ENCODE peak calls at places on chromosome 5, in eight cellular contexts. T is sigmoid colon, N is esophagus muscularis mucosa, W is upper lobe of left lung, D is spleen, L is GM23338, Q is K562, F is H1. X is an unnamed sample. For H3K4me1, the result is how much of the 10 kb centered on the place peaks cover.

GRCh38 chr5:10452768-10453331 is 11.2 kb downstream of the ROPN1L start:
- DNase-seq in T (no peak), N (no peak), W (no peak), D (no peak), L (peak), Q (peak), F (no peak), X (no peak)

GRCh38 chr5:36438765-36439501 is 137.2 kb upstream of the RANBP3L start:
- DNase-seq in T (no peak), N (no peak), W (no peak), D (no peak), L (no peak), Q (peak), F (no peak), X (no peak)

GRCh38 chr5:36915653-36916052 is 39.1 kb downstream of the NIPBL start:
- DNase-seq in T (no peak), N (no peak), W (no peak), D (no peak), L (no peak), Q (no peak), F (no peak), X (no peak)

GRCh38 chr5:133415906-133416305 is 196.4 kb downstream of the FSTL4 start:
- DNase-seq in T (no peak), N (no peak), W (no peak), D (no peak), L (no peak), Q (no peak), F (no peak), X (no peak)

GRCh38 chr5:122053181-122054109 is 24.6 kb downstream of the LOX start:
- DNase-seq in T (peak), N (no peak), W (peak), D (peak), L (no peak), Q (no peak), F (no peak), X (peak)

GRCh38 chr5:1437876-1438559 is 7.2 kb downstream of the SLC6A3 start:
- DNase-seq in T (no peak), N (no peak), W (no peak), D (no peak), L (no peak), Q (no peak), F (no peak), X (no peak)

GRCh38 chr5:68077349-68077894 is 138.1 kb upstream of the PIK3R1 start:
- DNase-seq in T (no peak), N (no peak), W (no peak), D (no peak), L (no peak), Q (no peak), F (no peak), X (no peak)

GRCh38 chr5:56557198-56557597 is 258.2 kb upstream of the MAP3K1 start:
- DNase-seq in T (no peak), N (peak), W (no peak), D (no peak), L (no peak), Q (no peak), F (no peak), X (no peak)

GRCh38 chr5:124180523-124181461 is 565.6 kb downstream of the ZNF608 start:
- DNase-seq in T (no peak), N (no peak), W (no peak), D (no peak), L (no peak), Q (no peak), F (no peak), X (no peak)

GRCh38 chr5:123778641-123779040 is 266.7 kb downstream of the CSNK1G3 start:
- DNase-seq in T (no peak), N (no peak), W (no peak), D (no peak), L (no peak), Q (no peak), F (no peak), X (no peak)

GRCh38 chr5:171421331-171422262 is 2.1 kb downstream of the FGF18 start:
- DNase-seq in T (no peak), N (peak), W (no peak), D (peak), L (peak), Q (no peak), F (no peak), X (peak)

GRCh38 chr5:104817127-104817526 is 1254.5 kb upstream of the NUDT12 start:
- DNase-seq in T (no peak), N (no peak), W (no peak), D (no peak), L (no peak), Q (no peak), F (no peak), X (no peak)

GRCh38 chr5:133334796-133335639 is 277.3 kb downstream of the FSTL4 start:
- DNase-seq in T (no peak), N (no peak), W (no peak), D (no peak), L (no peak), Q (no peak), F (no peak), X (no peak)

GRCh38 chr5:135116146-135116545 is 82.1 kb upstream of the PITX1 start:
- DNase-seq in T (no peak), N (no peak), W (no peak), D (no peak), L (no peak), Q (no peak), F (no peak), X (no peak)

GRCh38 chr5:150340614-150341265 is 16.8 kb upstream of the TCOF1 start:
- DNase-seq in T (no peak), N (no peak), W (no peak), D (no peak), L (no peak), Q (no peak), F (no peak), X (no peak)

GRCh38 chr5:52692039-52692438 is 95.7 kb upstream of the ITGA1 start:
- DNase-seq in T (no peak), N (no peak), W (no peak), D (no peak), L (no peak), Q (no peak), F (no peak), X (no peak)

GRCh38 chr5:81748556-81748955 is 2.3 kb downstream of the SSBP2 start:
- DNase-seq in T (no peak), N (no peak), W (no peak), D (no peak), L (no peak), Q (no peak), F (no peak), X (no peak)

GRCh38 chr5:81750308-81751008 is 439 bp downstream of the SSBP2 start:
- DNase-seq in T (no peak), N (no peak), W (peak), D (no peak), L (peak), Q (peak), F (no peak), X (peak)

GRCh38 chr5:81749186-81749561 is 1.7 kb downstream of the SSBP2 start:
- DNase-seq in T (no peak), N (no peak), W (no peak), D (no peak), L (peak), Q (no peak), F (no peak), X (no peak)

GRCh38 chr5:81749562-81750307 is 1.2 kb downstream of the SSBP2 start:
- DNase-seq in T (peak), N (no peak), W (peak), D (peak), L (peak), Q (peak), F (no peak), X (peak)

DNA sequence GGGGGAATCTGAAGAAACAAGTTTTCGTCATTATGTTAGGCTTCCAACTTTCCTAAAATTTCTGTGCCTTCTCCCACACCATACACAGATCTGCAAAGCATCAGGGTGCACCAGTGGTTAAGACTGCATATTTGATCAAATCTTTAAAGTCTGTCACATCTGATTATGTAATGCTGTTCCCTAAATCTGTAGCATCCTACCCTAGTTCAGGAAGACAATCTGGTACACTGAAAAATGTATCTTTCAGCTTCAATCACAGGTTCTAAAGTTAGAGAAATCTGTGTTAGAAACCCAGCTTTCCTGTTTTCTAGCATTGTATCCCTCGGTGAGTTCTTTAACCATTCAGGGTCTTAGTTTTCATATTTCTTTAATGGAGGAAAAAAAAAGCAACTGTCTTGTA is 3.9 kb downstream of the SSBP2 start:
- DNase-seq in T (no peak), N (no peak), W (no peak), D (no peak), L (no peak), Q (no peak), F (no peak), X (no peak)
- H3K4me1 ChIP-seq in T (under half), N (half or more), W (under half), D (under half), L (under half), Q (under half), F (under half), X (under half)

DNA sequence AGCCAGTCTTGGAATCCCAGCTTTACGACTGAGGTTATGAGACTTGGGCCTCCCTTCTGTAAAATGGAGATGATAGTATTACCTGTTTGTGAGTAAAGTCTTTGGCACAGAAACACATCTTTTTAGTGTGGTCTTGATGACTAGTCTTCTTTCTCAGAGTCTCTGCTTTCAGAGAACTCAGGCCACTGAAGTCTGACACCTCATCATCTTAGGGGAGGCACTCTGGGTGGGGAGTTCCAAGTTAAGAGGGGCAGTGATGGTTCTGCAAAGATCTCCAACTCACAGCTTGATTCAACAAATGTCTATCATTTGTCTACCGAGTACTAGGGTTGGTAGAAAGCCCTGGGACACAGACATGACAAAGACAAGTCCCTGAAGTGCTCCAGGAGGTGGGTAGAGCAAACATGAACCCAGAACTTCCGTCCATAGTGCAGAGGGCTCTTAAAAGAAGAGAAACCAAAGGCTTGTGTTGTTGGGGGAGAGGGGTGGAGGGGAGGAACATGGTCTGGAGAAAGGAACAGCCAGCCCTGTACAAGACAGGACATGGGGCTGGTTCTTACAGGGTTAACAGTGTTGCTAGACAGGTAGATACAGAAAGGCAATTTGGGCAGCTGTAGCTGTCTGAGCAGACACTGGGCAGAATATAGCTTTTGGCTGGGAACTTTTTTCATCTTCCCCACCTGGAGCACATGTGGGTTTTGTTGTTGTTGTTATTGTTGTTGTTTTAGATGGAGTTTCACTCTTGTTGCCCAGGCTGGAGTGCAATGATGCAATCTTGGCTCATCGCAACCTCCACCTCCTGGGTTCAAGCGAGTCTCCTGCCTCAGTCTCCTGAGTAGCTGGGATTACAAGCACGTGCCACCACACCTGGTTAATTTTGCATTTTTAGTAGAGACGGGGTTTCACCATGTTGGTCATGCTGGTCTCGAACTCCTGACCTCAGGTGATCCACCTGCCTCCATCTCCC is 2.6 kb upstream of the CD14 start:
- DNase-seq in T (no peak), N (no peak), W (no peak), D (no peak), L (no peak), Q (no peak), F (no peak), X (no peak)
- TF ChIP-seq CTCF in T (no peak), N (no peak), W (no peak), D (no peak), L (no peak), Q (no peak), F (no peak), X (no peak)

GRCh38 chr5:116612431-116612830 is 37.8 kb upstream of the SEMA6A start:
- DNase-seq in T (no peak), N (peak), W (no peak), D (no peak), L (no peak), Q (no peak), F (no peak), X (no peak)
- TF ChIP-seq POLR2AphosphoS5 in T (no peak), N (no peak), W (no peak), D (no peak), L (no peak), Q (no peak), F (no peak), X (no peak)

GRCh38 chr5:111703662-111704061 is 53.3 kb downstream of the NREP start:
- DNase-seq in T (no peak), N (no peak), W (no peak), D (no peak), L (no peak), Q (no peak), F (no peak), X (no peak)

GRCh38 chr5:111707624-111708165 is 49.3 kb downstream of the NREP start:
- DNase-seq in T (no peak), N (no peak), W (no peak), D (no peak), L (no peak), Q (no peak), F (no peak), X (no peak)

GRCh38 chr5:111699976-111700375 is 57.0 kb downstream of the NREP start:
- DNase-seq in T (no peak), N (no peak), W (peak), D (no peak), L (no peak), Q (no peak), F (no peak), X (no peak)

GRCh38 chr5:111706345-111706744 is 50.6 kb downstream of the NREP start:
- DNase-seq in T (no peak), N (no peak), W (no peak), D (no peak), L (no peak), Q (no peak), F (no peak), X (no peak)

DNA sequence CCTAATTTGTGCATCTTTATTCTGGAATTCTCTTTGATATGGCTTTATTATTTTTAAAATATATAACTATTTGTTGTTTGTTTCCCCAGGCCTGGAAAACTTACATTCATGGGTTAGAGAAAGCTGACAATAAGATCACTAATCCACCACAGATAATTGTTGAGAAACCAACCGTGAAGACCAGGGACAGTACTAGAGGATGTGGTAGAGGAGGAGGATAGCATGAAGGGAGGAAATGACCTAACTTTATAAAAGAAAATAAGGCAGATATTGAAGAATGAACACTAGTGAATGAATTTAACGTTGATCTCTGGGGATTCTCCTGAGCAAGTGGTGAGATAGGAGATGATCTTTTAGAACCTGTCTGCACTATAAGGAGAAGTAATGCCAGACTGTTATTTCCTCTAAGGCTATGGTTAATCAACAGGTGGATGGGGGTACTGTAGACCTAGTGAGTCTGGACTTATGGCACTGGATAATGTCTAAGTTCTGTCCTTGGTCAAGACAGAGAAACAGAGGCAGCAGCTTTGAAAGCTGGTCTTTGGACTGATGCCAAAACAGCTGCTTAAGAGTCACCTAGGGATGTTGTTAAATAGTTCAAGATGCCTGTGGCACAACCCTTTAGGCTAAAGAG is 52.4 kb downstream of the NREP start:
- DNase-seq in T (no peak), N (no peak), W (no peak), D (no peak), L (no peak), Q (no peak), F (no peak), X (no peak)
- H3K4me1 ChIP-seq in T (under half), N (under half), W (under half), D (under half), L (under half), Q (under half), F (under half), X (under half)

DNA sequence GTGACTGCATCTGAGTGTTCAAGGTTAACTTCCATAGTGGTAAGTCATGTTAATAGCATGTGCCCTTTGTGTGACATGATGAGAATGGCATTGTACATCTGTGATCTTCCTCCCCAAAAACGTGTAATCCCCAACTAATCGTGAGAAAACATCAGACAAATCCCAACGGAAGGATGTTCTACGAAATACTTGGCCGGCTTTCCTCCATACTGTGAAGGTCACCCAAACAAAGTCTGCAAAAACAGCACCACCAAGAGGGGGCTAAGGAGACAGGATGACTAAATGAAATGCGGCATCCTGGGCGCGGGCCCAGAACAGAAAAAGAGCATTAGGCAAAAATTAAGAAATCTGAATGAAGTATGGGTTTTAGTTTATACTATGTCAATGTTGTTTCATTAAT is 81.8 kb downstream of the MED10 start:
- DNase-seq in T (no peak), N (no peak), W (no peak), D (no peak), L (peak), Q (no peak), F (no peak), X (no peak)
- TF ChIP-seq CTCF in T (no peak), N (no peak), W (no peak), D (no peak), L (peak), Q (peak), F (peak), X (no peak)

X was measured in suprapubic skin.